ENCODE peak calls at places on chromosomes 1 and 21, in seven cellular contexts. I is activated CD8-positive, alpha-beta T cell treated with anti-CD3 and anti-CD28 coated beads, Interleukin-2, amount 10 ng/mL, durations not matched to agents 7 days and 5 days; G is upper lobe of left lung; E is iPS-NIHi11; P is activated T-cell treated with anti-CD3 and anti-CD28 coated beads, Interleukin-2, amount 50 U/mL, for 72 hours; M is omental fat pad; W is GM13976. Y is an unnamed sample.

GRCh38 chr1:36027766-36028165 is 56.1 kb upstream of the TEKT2 start:
- DNase-seq in I (no peak), G (no peak), E (no peak), P (no peak), M (no peak), W (no peak), Y (no peak)

GRCh38 chr1:178725603-178726517 is 816 bp downstream of the RALGPS2 start:
- DNase-seq in I (peak), G (peak), E (peak), P (peak), M (peak), W (peak), Y (peak)

GRCh38 chr1:41330588-41331545 is 30.4 kb upstream of the FOXO6 start:
- DNase-seq in I (no peak), G (no peak), E (peak), P (no peak), M (no peak), W (no peak), Y (no peak)

GRCh38 chr1:197984273-197984672 is 67.1 kb downstream of the LHX9 start:
- DNase-seq in I (no peak), G (no peak), E (no peak), P (no peak), M (no peak), W (no peak), Y (no peak)

GRCh38 chr1:73953611-73954010 is 244.4 kb downstream of the LRRIQ3 start:
- DNase-seq in I (no peak), G (no peak), E (no peak), P (no peak), M (no peak), W (no peak), Y (no peak)

GRCh38 chr1:171563675-171564074 is 58.4 kb upstream of the MYOCOS start:
- DNase-seq in I (no peak), G (no peak), E (no peak), P (no peak), M (no peak), W (no peak), Y (no peak)

GRCh38 chr21:36697473-36698159 is 1.3 kb upstream of the SIM2 start:
- DNase-seq in I (no peak), G (no peak), E (peak), P (peak), M (no peak), W (peak), Y (no peak)

GRCh38 chr1:25168193-25169071 is 63.9 kb downstream of the SYF2 start:
- DNase-seq in I (no peak), G (no peak), E (no peak), P (no peak), M (no peak), W (no peak), Y (no peak)

GRCh38 chr1:69929278-69930057 is 275.9 kb downstream of the LRRC40 start:
- DNase-seq in I (no peak), G (no peak), E (no peak), P (no peak), M (no peak), W (no peak), Y (no peak)

GRCh38 chr1:80917826-80918225 is 882.9 kb upstream of the ADGRL2 start:
- DNase-seq in I (no peak), G (no peak), E (no peak), P (no peak), M (no peak), W (no peak), Y (no peak)

GRCh38 chr1:31101147-31101502 is 35.6 kb upstream of the PUM1 start:
- DNase-seq in I (no peak), G (no peak), E (no peak), P (no peak), M (no peak), W (no peak), Y (no peak)

GRCh38 chr1:46285730-46286477 is 17.5 kb downstream of the LRRC41 start:
- DNase-seq in I (peak), G (no peak), E (no peak), P (peak), M (no peak), W (no peak), Y (no peak)

GRCh38 chr1:11053758-11054137 is 6.1 kb downstream of the SRM start:
- DNase-seq in I (peak), G (no peak), E (peak), P (no peak), M (no peak), W (no peak), Y (no peak)

GRCh38 chr1:43576521-43576920 is 45.8 kb downstream of the PTPRF start:
- DNase-seq in I (no peak), G (no peak), E (no peak), P (no peak), M (no peak), W (no peak), Y (no peak)

GRCh38 chr1:184272178-184272866 is 114.5 kb upstream of the C1orf21 start:
- DNase-seq in I (no peak), G (no peak), E (no peak), P (no peak), M (no peak), W (no peak), Y (peak)